ENCODE peak calls at places on chromosomes 12 and 14, in six cellular contexts. One of them, this sample, is unnamed.

GRCh38 chr14:94088516-94088915 is 7.4 kb downstream of the IFI27L1 start:
- DNase-seq in HCT116: no peak
- DNase-seq in mucosa of descending colon: no peak
- DNase-seq in psoas muscle: no peak
- DNase-seq in brain microvascular endothelial cell: no peak
- DNase-seq in sigmoid colon: no peak
- DNase-seq in this sample: no peak

GRCh38 chr14:23043749-23044148 is 1.7 kb downstream of the PSMB11 start:
- DNase-seq in HCT116: no peak
- DNase-seq in mucosa of descending colon: no peak
- DNase-seq in psoas muscle: no peak
- DNase-seq in brain microvascular endothelial cell: no peak
- DNase-seq in sigmoid colon: no peak
- DNase-seq in this sample: no peak

GRCh38 chr12:120118710-120119097 is 2.2 kb upstream of the RAB35 start:
- DNase-seq in HCT116: no peak
- DNase-seq in mucosa of descending colon: no peak
- DNase-seq in psoas muscle: no peak
- DNase-seq in brain microvascular endothelial cell: no peak
- DNase-seq in sigmoid colon: no peak
- DNase-seq in this sample: peak

GRCh38 chr14:75295491-75296338 is 17.1 kb downstream of the FOS start:
- DNase-seq in HCT116: no peak
- DNase-seq in mucosa of descending colon: peak
- DNase-seq in psoas muscle: peak
- DNase-seq in brain microvascular endothelial cell: peak
- DNase-seq in sigmoid colon: peak
- DNase-seq in this sample: no peak

GRCh38 chr12:76346798-76347420 is 1.3 kb downstream of the BBS10 start:
- DNase-seq in HCT116: no peak
- DNase-seq in mucosa of descending colon: no peak
- DNase-seq in psoas muscle: no peak
- DNase-seq in brain microvascular endothelial cell: peak
- DNase-seq in sigmoid colon: no peak
- DNase-seq in this sample: no peak

GRCh38 chr12:42696424-42697149 is 107.0 kb upstream of the PRICKLE1 start:
- DNase-seq in HCT116: no peak
- DNase-seq in mucosa of descending colon: peak
- DNase-seq in psoas muscle: peak
- DNase-seq in brain microvascular endothelial cell: peak
- DNase-seq in sigmoid colon: peak
- DNase-seq in this sample: no peak

GRCh38 chr12:94074970-94075695 is 73.2 kb upstream of the PLXNC1 start:
- DNase-seq in HCT116: peak
- DNase-seq in mucosa of descending colon: no peak
- DNase-seq in psoas muscle: peak
- DNase-seq in brain microvascular endothelial cell: peak
- DNase-seq in sigmoid colon: peak
- DNase-seq in this sample: peak

GRCh38 chr12:71144682-71145081 is 13.1 kb downstream of the TSPAN8 start:
- DNase-seq in HCT116: no peak
- DNase-seq in mucosa of descending colon: no peak
- DNase-seq in psoas muscle: no peak
- DNase-seq in brain microvascular endothelial cell: no peak
- DNase-seq in sigmoid colon: no peak
- DNase-seq in this sample: no peak

GRCh38 chr12:109804820-109805761 is 28.1 kb downstream of the TRPV4 start:
- DNase-seq in HCT116: peak
- DNase-seq in mucosa of descending colon: peak
- DNase-seq in psoas muscle: peak
- DNase-seq in brain microvascular endothelial cell: peak
- DNase-seq in sigmoid colon: peak
- DNase-seq in this sample: no peak

GRCh38 chr12:41073633-41074576 is 114.2 kb upstream of the PDZRN4 start:
- DNase-seq in HCT116: no peak
- DNase-seq in mucosa of descending colon: no peak
- DNase-seq in psoas muscle: no peak
- DNase-seq in brain microvascular endothelial cell: no peak
- DNase-seq in sigmoid colon: no peak
- DNase-seq in this sample: no peak

GRCh38 chr12:106855221-106855758 is 80.8 kb downstream of the RIC8B start:
- DNase-seq in HCT116: no peak
- DNase-seq in mucosa of descending colon: no peak
- DNase-seq in psoas muscle: no peak
- DNase-seq in brain microvascular endothelial cell: no peak
- DNase-seq in sigmoid colon: no peak
- DNase-seq in this sample: no peak

GRCh38 chr12:6592087-6592486 is 15.1 kb downstream of the CHD4 start:
- DNase-seq in HCT116: no peak
- DNase-seq in mucosa of descending colon: no peak
- DNase-seq in psoas muscle: no peak
- DNase-seq in brain microvascular endothelial cell: no peak
- DNase-seq in sigmoid colon: no peak
- DNase-seq in this sample: no peak

GRCh38 chr12:14999421-15000047 is 26.7 kb downstream of the PDE6H start:
- DNase-seq in HCT116: no peak
- DNase-seq in mucosa of descending colon: no peak
- DNase-seq in psoas muscle: no peak
- DNase-seq in brain microvascular endothelial cell: no peak
- DNase-seq in sigmoid colon: no peak
- DNase-seq in this sample: peak

GRCh38 chr12:91577586-91578539 is 395.2 kb upstream of the DCN start:
- DNase-seq in HCT116: peak
- DNase-seq in mucosa of descending colon: no peak
- DNase-seq in psoas muscle: no peak
- DNase-seq in brain microvascular endothelial cell: no peak
- DNase-seq in sigmoid colon: no peak
- DNase-seq in this sample: no peak

GRCh38 chr12:120352117-120352516 is 16.8 kb downstream of the MSI1 start:
- DNase-seq in HCT116: no peak
- DNase-seq in mucosa of descending colon: no peak
- DNase-seq in psoas muscle: no peak
- DNase-seq in brain microvascular endothelial cell: peak
- DNase-seq in sigmoid colon: no peak
- DNase-seq in this sample: no peak

GRCh38 chr14:67722293-67722692 is 20.6 kb downstream of the RDH12 start:
- DNase-seq in HCT116: no peak
- DNase-seq in mucosa of descending colon: no peak
- DNase-seq in psoas muscle: peak
- DNase-seq in brain microvascular endothelial cell: no peak
- DNase-seq in sigmoid colon: peak
- DNase-seq in this sample: no peak

GRCh38 chr12:54658306-54659264 is 10.4 kb upstream of the DCD start:
- DNase-seq in HCT116: peak
- DNase-seq in mucosa of descending colon: no peak
- DNase-seq in psoas muscle: no peak
- DNase-seq in brain microvascular endothelial cell: peak
- DNase-seq in sigmoid colon: no peak
- DNase-seq in this sample: no peak

GRCh38 chr12:18559242-18559641 is 178.6 kb downstream of the PLCZ1 start:
- DNase-seq in HCT116: no peak
- DNase-seq in mucosa of descending colon: no peak
- DNase-seq in psoas muscle: no peak
- DNase-seq in brain microvascular endothelial cell: no peak
- DNase-seq in sigmoid colon: no peak
- DNase-seq in this sample: no peak

GRCh38 chr12:50102186-50102585 is 1.6 kb upstream of the GPD1 start:
- DNase-seq in HCT116: no peak
- DNase-seq in mucosa of descending colon: no peak
- DNase-seq in psoas muscle: no peak
- DNase-seq in brain microvascular endothelial cell: no peak
- DNase-seq in sigmoid colon: no peak
- DNase-seq in this sample: no peak

GRCh38 chr12:50102648-50103309 is 1.0 kb upstream of the GPD1 start:
- DNase-seq in HCT116: no peak
- DNase-seq in mucosa of descending colon: no peak
- DNase-seq in psoas muscle: peak
- DNase-seq in brain microvascular endothelial cell: no peak
- DNase-seq in sigmoid colon: no peak
- DNase-seq in this sample: no peak

GRCh38 chr12:50103767-50104321 is at the start of gene GPD1:
- DNase-seq in HCT116: peak
- DNase-seq in mucosa of descending colon: peak
- DNase-seq in psoas muscle: peak
- DNase-seq in brain microvascular endothelial cell: no peak
- DNase-seq in sigmoid colon: peak
- DNase-seq in this sample: no peak

GRCh38 chr12:50104614-50105366 is 982 bp downstream of the GPD1 start:
- DNase-seq in HCT116: no peak
- DNase-seq in mucosa of descending colon: no peak
- DNase-seq in psoas muscle: peak
- DNase-seq in brain microvascular endothelial cell: no peak
- DNase-seq in sigmoid colon: peak
- DNase-seq in this sample: no peak

DNA sequence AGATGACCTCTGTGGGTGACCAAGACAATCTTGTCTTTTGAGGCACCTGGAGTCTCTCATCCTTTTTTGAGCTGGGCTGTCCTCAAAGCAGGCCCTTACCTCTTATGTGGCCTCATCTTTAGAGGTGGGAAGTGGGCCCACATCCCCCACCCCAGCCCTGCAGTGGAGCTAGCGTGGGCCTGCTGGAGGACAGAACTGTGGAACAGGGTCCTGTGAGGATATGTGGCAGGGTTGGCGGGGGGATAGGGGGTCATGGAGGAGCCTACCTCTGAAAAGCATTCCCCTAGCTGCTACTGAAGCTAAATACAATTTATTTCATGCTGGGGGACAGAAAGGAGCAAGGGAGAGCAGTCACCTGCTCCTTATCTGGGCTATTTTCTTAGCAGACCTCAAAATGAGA is 457 bp upstream of the GPD1 start:
- DNase-seq in HCT116: no peak
- DNase-seq in mucosa of descending colon: no peak
- DNase-seq in psoas muscle: no peak
- DNase-seq in brain microvascular endothelial cell: no peak
- DNase-seq in sigmoid colon: no peak
- DNase-seq in this sample: no peak
- H3K4me3 ChIP-seq in HCT116: no peak
- H3K4me3 ChIP-seq in mucosa of descending colon: no peak
- H3K4me3 ChIP-seq in psoas muscle: peak
- H3K4me3 ChIP-seq in brain microvascular endothelial cell: no peak
- H3K4me3 ChIP-seq in sigmoid colon: no peak
- H3K4me3 ChIP-seq in this sample: no peak

DNA sequence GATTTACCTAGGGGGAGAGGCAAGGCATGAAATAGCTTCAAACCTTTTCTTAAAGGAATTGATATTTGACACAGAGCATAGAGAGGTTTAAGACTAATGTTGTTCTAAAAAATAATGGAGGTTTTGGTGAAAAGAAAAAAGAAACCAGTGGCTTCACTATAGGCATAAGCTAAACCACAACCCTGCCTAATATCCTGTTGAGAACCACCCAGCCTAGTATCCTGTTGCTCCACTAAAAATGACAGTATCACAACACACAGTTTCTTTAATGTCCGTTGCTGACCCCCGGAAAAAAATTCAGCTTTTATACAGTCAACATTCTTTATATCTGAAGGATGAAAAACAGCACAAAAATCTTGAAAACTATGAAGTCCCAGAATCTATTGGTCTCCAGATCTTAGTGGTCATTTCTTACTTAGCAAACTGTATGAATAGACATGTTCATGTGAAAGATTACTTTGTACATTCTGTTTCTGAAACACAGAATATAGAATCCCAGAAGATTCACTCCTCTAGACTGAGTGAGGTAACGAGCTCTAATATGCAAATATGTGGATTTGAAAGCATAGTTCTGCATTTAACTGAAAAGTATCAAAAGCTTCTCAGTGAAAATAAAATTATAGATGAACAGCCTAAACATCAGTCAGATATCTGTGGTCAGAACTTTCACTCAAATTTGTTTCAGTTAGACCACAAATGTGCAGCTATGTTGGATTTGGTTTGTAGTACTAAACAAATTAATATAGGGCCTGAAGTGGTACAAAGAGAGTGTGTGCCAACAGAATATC is 40.5 kb downstream of the GALC start:
- DNase-seq in HCT116: no peak
- DNase-seq in mucosa of descending colon: no peak
- DNase-seq in psoas muscle: no peak
- DNase-seq in brain microvascular endothelial cell: no peak
- DNase-seq in sigmoid colon: no peak
- DNase-seq in this sample: no peak
- H3K4me3 ChIP-seq in HCT116: no peak
- H3K4me3 ChIP-seq in mucosa of descending colon: no peak
- H3K4me3 ChIP-seq in psoas muscle: no peak
- H3K4me3 ChIP-seq in brain microvascular endothelial cell: no peak
- H3K4me3 ChIP-seq in sigmoid colon: no peak
- H3K4me3 ChIP-seq in this sample: no peak

DNA sequence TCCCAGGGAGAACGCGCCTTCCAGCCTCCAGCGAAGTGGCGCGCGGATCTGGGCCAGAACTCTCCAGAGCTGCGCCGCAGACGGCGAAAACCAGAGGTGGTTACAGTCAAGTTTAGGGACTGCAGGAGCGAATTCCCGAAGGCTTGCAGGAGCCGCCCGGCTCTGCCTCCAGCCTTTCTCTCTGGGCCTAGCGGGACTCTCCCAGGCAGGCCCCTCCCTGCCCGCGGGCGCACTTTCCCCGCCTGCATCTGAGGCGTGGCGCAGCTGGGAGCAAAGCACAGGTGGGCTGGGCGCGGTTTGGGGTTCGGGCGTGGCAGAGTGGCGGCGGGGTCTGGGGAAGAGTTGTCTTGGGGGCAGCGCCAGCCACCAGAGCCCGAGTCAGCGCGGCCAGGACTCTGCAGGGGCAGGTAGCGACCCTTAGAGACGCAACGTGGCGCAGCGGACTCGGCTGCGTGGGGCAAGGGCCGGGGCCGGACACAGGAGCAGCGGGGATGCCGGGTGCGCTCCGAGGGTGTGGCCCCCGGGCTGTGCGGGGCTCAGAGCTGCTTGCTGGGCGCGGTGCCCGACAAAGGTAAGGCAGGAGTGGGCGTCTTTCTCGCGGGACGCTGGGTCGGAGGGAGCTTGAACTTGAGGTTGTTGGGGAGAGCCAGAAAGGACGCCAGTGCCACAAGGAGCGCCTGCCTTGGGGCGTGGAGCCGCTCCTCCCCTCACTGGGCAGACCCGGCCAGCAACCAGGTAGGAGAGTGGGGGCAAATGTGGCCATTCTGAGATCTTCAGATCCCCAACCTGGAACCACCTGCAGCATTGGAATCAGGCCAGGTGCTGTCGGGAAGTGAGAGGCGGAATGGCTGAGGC is 1126.0 kb downstream of the AACS start:
- DNase-seq in HCT116: no peak
- DNase-seq in mucosa of descending colon: peak
- DNase-seq in psoas muscle: no peak
- DNase-seq in brain microvascular endothelial cell: no peak
- DNase-seq in sigmoid colon: no peak
- DNase-seq in this sample: no peak
- H3K4me3 ChIP-seq in HCT116: no peak
- H3K4me3 ChIP-seq in mucosa of descending colon: no peak
- H3K4me3 ChIP-seq in psoas muscle: no peak
- H3K4me3 ChIP-seq in brain microvascular endothelial cell: no peak
- H3K4me3 ChIP-seq in sigmoid colon: no peak
- H3K4me3 ChIP-seq in this sample: no peak

DNA sequence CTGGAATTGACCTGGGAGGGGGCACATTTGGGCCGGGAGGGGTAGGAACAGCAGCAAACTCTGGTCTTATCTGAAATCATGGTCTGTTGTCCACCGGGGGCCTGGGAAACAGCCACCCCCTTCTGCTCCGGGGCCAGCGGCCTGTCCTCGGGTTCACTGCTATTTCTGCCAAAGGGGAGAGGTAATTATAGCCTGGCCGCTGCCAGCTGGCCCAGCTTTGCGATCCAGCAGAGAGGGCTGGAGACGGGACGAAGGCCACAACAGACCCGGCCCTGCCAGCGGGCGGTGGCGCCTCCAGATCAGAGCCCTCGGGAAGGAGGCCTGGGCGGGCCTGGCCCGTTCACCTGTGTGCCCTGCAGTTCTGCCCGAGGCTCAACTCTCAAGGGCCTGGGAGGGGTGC is at the start of gene C14orf180:
- DNase-seq in HCT116: no peak
- DNase-seq in mucosa of descending colon: peak
- DNase-seq in psoas muscle: peak
- DNase-seq in brain microvascular endothelial cell: no peak
- DNase-seq in sigmoid colon: no peak
- DNase-seq in this sample: no peak
- H3K4me3 ChIP-seq in HCT116: no peak
- H3K4me3 ChIP-seq in mucosa of descending colon: no peak
- H3K4me3 ChIP-seq in psoas muscle: peak
- H3K4me3 ChIP-seq in brain microvascular endothelial cell: no peak
- H3K4me3 ChIP-seq in sigmoid colon: no peak
- H3K4me3 ChIP-seq in this sample: no peak